ENCODE peak calls at places on chromosomes 1 and 21, in seven cellular contexts. T is OCI-LY7, N is left ventricle myocardium inferior, M is BJ, E is Peyer's patch, Y is astrocyte of the spinal cord, W is coronary artery. V is an unnamed sample.

GRCh38 chr1:38129971-38130370 is 83.4 kb upstream of the POU3F1 start:
- DNase-seq in Y (no peak), T (no peak), E (no peak), M (no peak), W (no peak), N (no peak), V (no peak)

GRCh38 chr1:90561384-90561783 is 155.7 kb downstream of the BARHL2 start:
- DNase-seq in E (no peak), N (no peak), T (no peak), M (no peak), Y (no peak), W (no peak), V (no peak)

GRCh38 chr21:24223625-24224024 is 1383.7 kb downstream of the MRPL39 start:
- DNase-seq in E (no peak), W (no peak), T (no peak), Y (peak), M (no peak), N (no peak), V (no peak)

GRCh38 chr1:212528501-212528900 is 80.1 kb upstream of the ATF3 start:
- DNase-seq in T (no peak), N (no peak), Y (no peak), M (no peak), W (no peak), E (no peak), V (no peak)

GRCh38 chr1:13605159-13605558 is 21.5 kb downstream of the PDPN start:
- DNase-seq in T (no peak), Y (peak), N (no peak), E (no peak), M (peak), W (no peak), V (no peak)

GRCh38 chr21:15066231-15066577 is 1.4 kb upstream of the NRIP1 start:
- DNase-seq in T (no peak), W (no peak), E (no peak), N (no peak), Y (peak), M (no peak), V (no peak)

GRCh38 chr1:3857791-3858129 is 484 bp downstream of the DFFB start:
- DNase-seq in E (no peak), T (peak), W (no peak), Y (no peak), M (no peak), N (no peak), V (no peak)

GRCh38 chr1:184801503-184801902 is 46.8 kb upstream of the EDEM3 start:
- DNase-seq in Y (peak), T (no peak), N (no peak), M (no peak), W (no peak), E (no peak), V (peak)

GRCh38 chr1:208149776-208150514 is 94.2 kb downstream of the PLXNA2 start:
- DNase-seq in N (peak), T (no peak), M (no peak), Y (peak), E (no peak), W (no peak), V (no peak)

GRCh38 chr1:212630159-212630900 is 21.8 kb downstream of the ATF3 start:
- DNase-seq in T (peak), N (peak), M (no peak), E (peak), W (no peak), Y (no peak), V (no peak)

GRCh38 chr1:168794057-168794456 is 65.1 kb upstream of the DPT start:
- DNase-seq in M (no peak), Y (no peak), W (no peak), T (no peak), E (no peak), N (no peak), V (no peak)

GRCh38 chr21:37230632-37231246 is 36.4 kb downstream of the VPS26C start:
- DNase-seq in W (no peak), T (no peak), Y (no peak), M (no peak), E (no peak), N (no peak), V (no peak)

GRCh38 chr1:67578397-67579020 is 106.5 kb upstream of the GADD45A start:
- DNase-seq in N (no peak), M (no peak), Y (no peak), E (no peak), T (no peak), W (no peak), V (no peak)

GRCh38 chr21:28110074-28110473 is 882.6 kb downstream of the LTN1 start:
- DNase-seq in E (no peak), T (no peak), W (no peak), Y (no peak), N (no peak), M (no peak), V (no peak)

GRCh38 chr1:230917284-230918135 is 49.2 kb upstream of the C1orf198 start:
- DNase-seq in E (peak), W (no peak), M (no peak), Y (peak), T (peak), N (peak), V (no peak)

GRCh38 chr1:21069549-21069948 is 107.1 kb downstream of the EIF4G3 start:
- DNase-seq in M (peak), Y (peak), E (no peak), T (no peak), N (no peak), W (no peak), V (no peak)

GRCh38 chr1:97159342-97159741 is 437.8 kb downstream of the PTBP2 start:
- DNase-seq in N (no peak), M (no peak), Y (no peak), W (no peak), T (no peak), E (no peak), V (no peak)

GRCh38 chr1:8711161-8711560 is 106.3 kb downstream of the RERE start:
- DNase-seq in T (no peak), W (no peak), N (no peak), Y (no peak), E (no peak), M (no peak), V (no peak)

GRCh38 chr1:207067695-207068094 is 14.6 kb downstream of the PFKFB2 start:
- DNase-seq in Y (no peak), M (no peak), N (no peak), W (no peak), T (no peak), E (no peak), V (no peak)

GRCh38 chr1:196030455-196030854 is 577.8 kb downstream of the KCNT2 start:
- DNase-seq in W (no peak), Y (no peak), E (no peak), M (no peak), N (no peak), T (no peak), V (no peak)

GRCh38 chr1:59814180-59814900 is 409 bp upstream of the HOOK1 start:
- DNase-seq in Y (peak), N (peak), M (no peak), E (peak), T (no peak), W (no peak), V (peak)

GRCh38 chr1:232227171-232227740 is 402.7 kb downstream of the SIPA1L2 start:
- DNase-seq in N (no peak), M (no peak), Y (no peak), W (no peak), E (no peak), T (no peak), V (no peak)

GRCh38 chr1:199272690-199273089 is 633.9 kb downstream of the PTPRC start:
- DNase-seq in Y (peak), E (no peak), M (peak), N (no peak), W (no peak), T (no peak), V (peak)

GRCh38 chr1:175013445-175013844 is 9.8 kb downstream of the MRPS14 start:
- DNase-seq in N (no peak), E (no peak), W (no peak), T (no peak), Y (no peak), M (no peak), V (no peak)

GRCh38 chr1:116258668-116259419 is 114.2 kb upstream of the ATP1A1 start:
- DNase-seq in N (no peak), T (peak), E (no peak), Y (no peak), M (no peak), W (no peak), V (no peak)

GRCh38 chr1:7912743-7913557 is 27.7 kb downstream of the TNFRSF9 start:
- DNase-seq in T (no peak), M (no peak), E (peak), Y (no peak), N (no peak), W (no peak), V (no peak)

GRCh38 chr1:17507916-17508315 is 31.6 kb upstream of the ARHGEF10L start:
- DNase-seq in W (no peak), Y (no peak), M (no peak), T (no peak), N (no peak), E (no peak), V (no peak)

GRCh38 chr1:56929492-56929891 is 36.3 kb downstream of the C8B start:
- DNase-seq in W (no peak), Y (no peak), M (no peak), T (no peak), N (no peak), E (no peak), V (no peak)

GRCh38 chr1:209787551-209787950 is 3.2 kb upstream of the C1orf74 start:
- DNase-seq in W (no peak), N (no peak), Y (no peak), E (no peak), M (no peak), T (no peak), V (no peak)

GRCh38 chr1:35505911-35506798 is 51.0 kb downstream of the KIAA0319L start:
- DNase-seq in Y (peak), W (no peak), M (peak), N (no peak), E (peak), T (peak), V (peak)

GRCh38 chr1:151273924-151274466 is 8.1 kb upstream of the ZNF687 start:
- DNase-seq in E (no peak), M (no peak), Y (no peak), W (no peak), T (no peak), N (no peak), V (no peak)

GRCh38 chr1:119466419-119466818 is 40.6 kb upstream of the HSD3B1 start:
- DNase-seq in M (no peak), T (no peak), E (no peak), N (no peak), Y (no peak), W (no peak), V (no peak)

GRCh38 chr1:87305096-87305495 is 23.6 kb upstream of the LMO4 start:
- DNase-seq in Y (no peak), T (no peak), W (no peak), N (no peak), M (no peak), E (no peak), V (no peak)

GRCh38 chr1:156646738-156647211 is 4.9 kb downstream of the BCAN start:
- DNase-seq in M (no peak), Y (no peak), W (no peak), E (no peak), N (no peak), T (no peak), V (no peak)

GRCh38 chr1:156647351-156647750 is 5.4 kb downstream of the BCAN start:
- DNase-seq in E (no peak), Y (no peak), W (no peak), M (no peak), T (no peak), N (no peak), V (no peak)

GRCh38 chr1:156648496-156648895 is 6.6 kb downstream of the BCAN start:
- DNase-seq in Y (no peak), E (no peak), N (no peak), M (no peak), T (no peak), W (no peak), V (no peak)

GRCh38 chr1:156645666-156646065 is 3.7 kb downstream of the BCAN start:
- DNase-seq in M (no peak), W (no peak), T (no peak), N (no peak), E (no peak), Y (no peak), V (no peak)

GRCh38 chr1:156648951-156649350 is 7.0 kb downstream of the BCAN start:
- DNase-seq in M (no peak), E (no peak), T (no peak), Y (no peak), W (no peak), N (no peak), V (no peak)
- H3K4me3 ChIP-seq in M (no peak), E (no peak), T (no peak), Y (no peak), W (no peak), N (no peak), V (no peak)

GRCh38 chr1:53592521-53592982 is 133.4 kb downstream of the DMRTB1 start:
- DNase-seq in N (no peak), E (no peak), T (peak), W (no peak), Y (peak), M (no peak), V (no peak)
- TF ChIP-seq CTCF in N (no peak), E (peak), T (no peak), W (no peak), Y (peak), M (no peak), V (peak)

DNA sequence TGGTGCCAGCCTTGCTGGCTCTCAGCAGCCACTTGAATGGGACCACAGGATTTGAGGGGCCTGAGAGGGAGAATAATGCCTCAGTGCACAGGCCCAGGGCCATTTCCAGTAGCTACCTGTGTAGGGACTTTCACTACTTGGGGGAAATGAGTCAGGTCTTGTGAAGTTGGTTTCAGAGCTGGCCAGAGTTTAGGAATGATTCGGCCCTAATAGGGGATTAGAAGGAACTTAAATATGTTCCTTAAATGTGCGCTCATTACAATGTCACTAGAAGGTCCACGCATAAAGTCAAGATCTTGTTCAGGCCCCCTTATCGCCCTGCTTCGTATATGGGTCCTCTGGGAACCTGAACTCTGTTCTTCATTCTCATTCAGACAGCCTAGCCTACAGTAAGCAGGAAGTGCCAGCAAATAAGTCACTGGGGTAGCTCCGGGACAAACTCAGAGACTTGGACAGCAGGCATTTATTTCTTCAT is 5.6 kb upstream of the AKR1A1 start:
- DNase-seq in M (no peak), E (no peak), W (no peak), Y (no peak), T (peak), N (no peak), V (no peak)
- H3K4me3 ChIP-seq in M (no peak), E (no peak), W (no peak), Y (no peak), T (no peak), N (no peak), V (no peak)

GRCh38 chr1:71154454-71154853 is 73.6 kb upstream of the ZRANB2 start:
- DNase-seq in W (no peak), E (no peak), T (no peak), M (no peak), N (no peak), Y (no peak), V (no peak)
- TF ChIP-seq CTCF in W (no peak), E (no peak), T (no peak), M (no peak), N (no peak), Y (no peak), V (no peak)

GRCh38 chr1:32361308-32361673 is 994 bp downstream of the FAM229A start:
- DNase-seq in E (no peak), Y (no peak), T (no peak), N (no peak), W (no peak), M (no peak), V (no peak)
- H3K4me3 ChIP-seq in E (peak), Y (no peak), T (no peak), N (peak), W (peak), M (peak), V (no peak)

V was measured in retinal pigment epithelial cell.